ENCODE peak calls at places on chromosomes 11 and 22, in five cellular contexts. C, F, X, H and Y are unnamed samples.

GRCh38 chr11:65958774-65959420 is 2.6 kb upstream of the SART1 start:
- DNase-seq in F (no peak), C (no peak), X (no peak), H (no peak), Y (no peak)

GRCh38 chr11:6925636-6926207 is 504 bp upstream of the ZNF215 start:
- DNase-seq in C (peak), H (no peak), X (peak), F (no peak), Y (no peak)

GRCh38 chr11:37323843-37324242 is 725.8 kb upstream of the RAG2 start:
- DNase-seq in C (no peak), X (no peak), H (no peak), F (no peak), Y (no peak)

GRCh38 chr11:119816660-119817059 is 87.7 kb upstream of the NECTIN1 start:
- DNase-seq in H (no peak), X (no peak), F (no peak), C (no peak), Y (no peak)

GRCh38 chr11:13297917-13298356 is 20.3 kb downstream of the BMAL1 start:
- DNase-seq in X (no peak), H (no peak), F (no peak), C (no peak), Y (no peak)

GRCh38 chr11:66015094-66015881 is 3.5 kb downstream of the CST6 start:
- DNase-seq in C (no peak), H (no peak), X (peak), F (no peak), Y (no peak)

GRCh38 chr11:118913411-118914125 is 12.2 kb downstream of the BCL9L start:
- DNase-seq in X (no peak), F (no peak), H (no peak), C (no peak), Y (no peak)

GRCh38 chr11:65782816-65783228 is 2.0 kb upstream of the AP5B1 start:
- DNase-seq in X (no peak), F (no peak), C (no peak), H (no peak), Y (peak)

GRCh38 chr11:126407101-126407521 is 51.6 kb downstream of the ST3GAL4 start:
- DNase-seq in H (no peak), C (no peak), X (no peak), F (no peak), Y (no peak)

GRCh38 chr11:71518506-71519471 is 8.3 kb upstream of the KRTAP5-7 start:
- DNase-seq in X (no peak), F (no peak), C (no peak), H (no peak), Y (no peak)

GRCh38 chr11:83282084-83282716 is 4.0 kb downstream of the CCDC90B start:
- DNase-seq in F (no peak), H (no peak), X (no peak), C (peak), Y (no peak)

GRCh38 chr22:41658869-41659268 is 29.8 kb downstream of the SNU13 start:
- DNase-seq in X (no peak), F (no peak), H (no peak), C (no peak), Y (no peak)

GRCh38 chr11:65899356-65900124 is 648 bp downstream of the FOSL1 start:
- DNase-seq in H (no peak), X (no peak), C (peak), F (no peak), Y (peak)

GRCh38 chr11:7904910-7905309 is 26.2 kb downstream of the OR10A6 start:
- DNase-seq in F (no peak), H (no peak), C (peak), X (no peak), Y (no peak)

GRCh38 chr11:1049431-1049891 is 12.9 kb upstream of the MUC6 start:
- DNase-seq in H (no peak), C (no peak), F (no peak), X (no peak), Y (peak)

GRCh38 chr11:12087075-12087775 is 23.2 kb upstream of the MICAL2 start:
- DNase-seq in C (peak), H (no peak), F (peak), X (peak), Y (no peak)

GRCh38 chr22:19665784-19666662 is 48.3 kb upstream of the SEPTIN5 start:
- DNase-seq in F (no peak), X (no peak), C (no peak), H (no peak), Y (no peak)

GRCh38 chr11:68353669-68354068 is 41.3 kb downstream of the LRP5 start:
- DNase-seq in H (no peak), X (no peak), F (no peak), C (no peak), Y (no peak)

GRCh38 chr11:107301886-107302285 is 155.7 kb downstream of the CWF19L2 start:
- DNase-seq in X (no peak), C (no peak), H (no peak), F (no peak), Y (no peak)

GRCh38 chr11:44728085-44728410 is 1.3 kb downstream of the TSPAN18 start:
- DNase-seq in C (no peak), F (no peak), X (no peak), H (no peak), Y (no peak)

GRCh38 chr11:413120-414081 is 1.4 kb downstream of the SIGIRR start:
- DNase-seq in F (no peak), X (no peak), C (no peak), H (no peak), Y (no peak)

GRCh38 chr11:116879789-116880402 is 42.5 kb upstream of the APOA1 start:
- DNase-seq in H (peak), X (peak), C (peak), F (no peak), Y (no peak)

GRCh38 chr11:79087957-79088318 is 352.9 kb downstream of the TENM4 start:
- DNase-seq in F (no peak), H (no peak), C (no peak), X (no peak), Y (no peak)

DNA sequence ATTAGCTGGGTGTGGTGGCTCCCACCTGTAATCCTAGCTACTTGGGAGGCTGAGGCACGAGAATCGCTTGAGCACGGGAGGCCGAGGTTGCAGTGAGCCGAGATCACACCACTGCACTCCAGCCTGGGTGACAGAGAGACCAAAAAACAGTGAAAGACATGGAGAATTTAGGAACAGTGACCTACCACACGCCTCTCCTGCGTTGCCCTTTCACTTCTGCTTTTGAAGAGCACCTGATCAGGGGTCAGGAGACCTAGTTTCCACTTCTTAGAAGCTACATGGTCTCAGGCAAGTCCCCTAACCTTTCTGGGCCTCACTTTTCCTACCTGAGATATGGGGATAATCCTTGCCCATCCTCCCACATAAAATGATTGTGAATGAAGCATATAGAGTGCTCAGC is 12.2 kb downstream of the SLC35C1 start:
- DNase-seq in F (no peak), H (no peak), C (no peak), X (no peak), Y (no peak)
- TF ChIP-seq POLR2A in F (no peak), H (no peak), C (no peak), X (no peak), Y (no peak)

GRCh38 chr22:27206001-27206746 is 548.8 kb downstream of the MIAT start:
- DNase-seq in C (peak), H (no peak), F (no peak), X (no peak), Y (no peak)
- H3K4me3 ChIP-seq in C (no peak), H (no peak), F (no peak), X (no peak), Y (no peak)

DNA sequence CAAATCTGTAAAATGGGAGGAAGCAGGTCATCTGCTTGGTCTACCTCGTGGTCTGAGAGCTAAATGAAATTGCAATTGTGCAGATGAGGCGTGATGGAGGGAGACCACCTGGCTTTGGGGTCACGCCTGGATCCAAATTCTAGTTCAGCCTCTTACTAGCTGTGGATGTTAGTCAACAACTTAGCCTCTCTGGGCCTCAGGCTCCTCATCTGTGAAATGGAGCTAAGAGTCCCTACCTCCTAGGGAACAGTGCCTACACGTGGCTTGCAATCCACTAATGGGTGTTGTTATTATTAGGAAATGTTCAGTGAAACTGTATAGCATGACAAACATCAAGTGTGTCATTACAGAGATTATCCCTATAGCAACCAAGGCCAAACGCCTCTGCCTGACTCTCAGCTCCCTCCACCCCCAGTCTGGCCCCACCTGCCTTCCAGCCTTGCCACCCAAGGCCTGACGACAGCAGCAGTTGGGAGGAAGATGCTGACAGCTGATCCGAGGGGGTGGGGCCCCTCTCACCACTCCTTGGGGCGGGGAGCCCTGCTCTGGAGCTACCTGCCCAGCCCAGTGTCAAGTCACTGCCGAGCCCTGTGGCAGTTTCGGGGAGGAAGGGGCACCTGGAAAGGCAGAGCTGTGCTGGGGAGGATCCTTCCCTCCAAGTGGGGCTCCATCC is 1.7 kb upstream of the RHOD start:
- DNase-seq in C (peak), H (no peak), X (peak), F (peak), Y (no peak)
- TF ChIP-seq POLR2A in C (no peak), H (no peak), X (no peak), F (no peak), Y (no peak)

GRCh38 chr11:77449784-77450183 is 24.1 kb downstream of the PAK1 start:
- DNase-seq in H (no peak), F (no peak), C (no peak), X (no peak), Y (no peak)

GRCh38 chr11:77449060-77449521 is 24.8 kb downstream of the PAK1 start:
- DNase-seq in C (no peak), X (no peak), F (no peak), H (no peak), Y (no peak)

GRCh38 chr11:77450227-77450626 is 23.7 kb downstream of the PAK1 start:
- DNase-seq in H (no peak), C (no peak), X (no peak), F (no peak), Y (no peak)

GRCh38 chr11:77448269-77448668 is 25.6 kb downstream of the PAK1 start:
- DNase-seq in F (no peak), X (no peak), H (no peak), C (no peak), Y (no peak)

DNA sequence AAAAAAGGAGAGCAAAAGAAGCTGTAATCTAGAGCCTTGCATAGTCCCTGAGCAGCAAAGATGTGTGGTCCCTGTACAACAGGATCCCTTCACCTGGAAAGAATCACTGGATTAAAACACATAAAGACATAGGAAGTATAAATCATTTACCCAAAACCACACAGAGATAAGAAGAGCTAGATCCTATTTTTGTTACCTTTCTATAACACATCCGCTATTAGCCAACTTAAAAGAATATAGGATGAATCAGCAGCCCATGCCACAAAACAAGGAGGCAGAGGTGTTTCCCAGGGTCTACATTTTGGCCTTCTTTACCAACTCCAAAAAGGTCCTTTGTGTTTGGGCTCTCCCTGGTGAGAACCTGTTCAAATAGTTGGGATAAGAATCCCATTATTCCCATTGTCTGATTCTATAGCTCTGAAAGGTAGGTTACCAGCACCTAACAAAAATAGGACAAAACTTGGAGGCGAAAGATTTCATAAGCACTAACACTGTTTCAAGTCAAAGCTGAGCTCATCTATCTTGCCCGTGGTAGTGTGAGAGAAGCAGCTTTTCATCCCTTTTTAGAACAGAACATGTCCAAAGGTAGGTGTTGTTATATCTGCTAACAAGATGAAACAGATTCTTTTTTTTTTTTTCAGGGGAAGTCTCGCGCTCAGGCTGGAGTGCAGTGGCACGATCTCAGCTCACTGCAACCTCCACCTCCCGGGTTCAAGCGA is 26.8 kb downstream of the PAK1 start:
- DNase-seq in C (no peak), F (no peak), X (no peak), H (no peak), Y (no peak)
- H3K4me3 ChIP-seq in C (no peak), F (no peak), X (no peak), H (no peak), Y (no peak)

GRCh38 chr11:76785513-76785912 is 2.4 kb downstream of the TSKU start:
- DNase-seq in F (no peak), X (no peak), H (no peak), C (no peak), Y (no peak)
- TF ChIP-seq POLR2A in F (no peak), X (no peak), H (no peak), C (no peak), Y (no peak)

GRCh38 chr11:73307323-73308002 is 613 bp upstream of the ARHGEF17 start:
- DNase-seq in H (peak), F (peak), C (peak), X (peak), Y (peak)

GRCh38 chr11:73308963-73309960 is 1.2 kb downstream of the ARHGEF17 start:
- DNase-seq in F (peak), C (peak), X (peak), H (peak), Y (peak)

GRCh38 chr11:73306069-73306468 is 2.0 kb upstream of the ARHGEF17 start:
- DNase-seq in C (no peak), X (no peak), F (no peak), H (no peak), Y (no peak)

GRCh38 chr11:73308003-73308962 is at the start of gene ARHGEF17:
- DNase-seq in F (peak), H (peak), X (peak), C (peak), Y (peak)

GRCh38 chr11:73306977-73307322 is 1.1 kb upstream of the ARHGEF17 start:
- DNase-seq in H (no peak), X (no peak), C (no peak), F (no peak), Y (no peak)
- H3K4me3 ChIP-seq in H (peak), X (peak), C (peak), F (no peak), Y (peak)

GRCh38 chr11:134131628-134132244 is 62.9 kb downstream of the JAM3 start:
- DNase-seq in F (no peak), X (no peak), C (no peak), H (no peak), Y (no peak)

GRCh38 chr11:134120921-134121526 is 52.2 kb downstream of the JAM3 start:
- DNase-seq in X (no peak), H (peak), C (peak), F (no peak), Y (peak)

GRCh38 chr11:134124660-134125451 is 56.0 kb downstream of the JAM3 start:
- DNase-seq in X (no peak), C (peak), F (no peak), H (no peak), Y (peak)

GRCh38 chr11:134125507-134125906 is 56.6 kb downstream of the JAM3 start:
- DNase-seq in F (no peak), X (no peak), C (peak), H (no peak), Y (no peak)

GRCh38 chr11:134126197-134126822 is 57.4 kb downstream of the JAM3 start:
- DNase-seq in F (peak), X (no peak), C (peak), H (no peak), Y (no peak)
- TF ChIP-seq POLR2A in F (no peak), X (no peak), C (no peak), H (no peak), Y (no peak)

DNA sequence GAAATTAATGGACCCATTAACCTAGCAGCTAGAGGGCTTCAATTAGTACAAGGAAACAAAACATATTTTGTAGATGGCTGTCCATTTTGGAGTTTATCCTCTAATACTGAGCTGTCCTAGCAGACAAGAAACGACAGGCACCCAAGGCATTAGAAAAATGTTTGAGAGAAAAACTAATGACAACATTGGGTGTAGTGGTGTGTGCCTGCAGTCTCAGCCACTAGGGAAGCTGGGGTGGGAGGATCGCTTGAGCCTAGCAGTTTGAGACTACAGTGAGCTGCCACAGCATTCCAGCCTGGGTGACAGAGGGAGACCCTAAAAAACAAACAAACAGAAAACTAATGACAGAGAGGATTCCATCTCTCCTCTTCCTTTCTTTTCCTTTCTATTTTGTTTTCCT is 1.5 kb downstream of the A4GALT start:
- DNase-seq in C (no peak), X (no peak), H (no peak), F (no peak), Y (no peak)
- H3K4me3 ChIP-seq in C (peak), X (no peak), H (peak), F (no peak), Y (peak)

DNA sequence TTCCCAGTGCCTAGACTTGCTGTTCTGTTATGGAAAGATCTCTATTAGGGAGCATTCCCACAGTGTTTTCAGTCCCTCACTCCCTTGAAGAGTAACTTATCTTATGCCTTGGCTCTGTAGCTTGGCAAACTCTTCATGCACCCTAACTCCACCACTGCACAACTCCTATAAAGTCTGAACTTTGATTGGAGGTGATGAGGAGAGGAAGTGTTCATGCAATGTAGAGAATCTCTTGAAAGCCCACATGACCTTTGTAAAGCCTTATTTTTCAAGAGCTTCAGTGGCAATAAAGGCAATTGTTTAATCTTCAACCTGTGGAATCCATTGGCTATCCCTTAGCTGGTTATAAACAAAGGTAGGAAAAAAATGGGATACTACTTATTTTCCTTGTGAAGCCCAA is 176.2 kb downstream of the ETS1 start:
- DNase-seq in C (no peak), H (no peak), X (no peak), F (no peak), Y (no peak)
- TF ChIP-seq POLR2A in C (no peak), H (no peak), X (no peak), F (no peak), Y (no peak)